ENCODE peak calls at places on chromosomes 11 and 22, in five cellular contexts. U is H54, G is epithelial cell of esophagus, M is T-helper 1 cell, Y is iPS-NIHi11. A is an unnamed sample.

GRCh38 chr11:134684576-134684975 is 272.5 kb upstream of the B3GAT1 start:
- DNase-seq in U (no peak), G (no peak), M (no peak), Y (no peak), A (no peak)

GRCh38 chr11:65224939-65225283 is 36.9 kb upstream of the POLA2 start:
- DNase-seq in U (peak), G (peak), M (no peak), Y (peak), A (no peak)

GRCh38 chr11:109371444-109372176 is 50.4 kb upstream of the C11orf87 start:
- DNase-seq in U (no peak), G (peak), M (no peak), Y (no peak), A (no peak)

GRCh38 chr22:43106302-43106701 is 4.2 kb upstream of the BIK start:
- DNase-seq in U (no peak), G (no peak), M (no peak), Y (no peak), A (no peak)

GRCh38 chr22:42313804-42314581 is 43.5 kb upstream of the TCF20 start:
- DNase-seq in U (peak), G (peak), M (peak), Y (peak), A (peak)

GRCh38 chr11:64409278-64409677 is 50.3 kb downstream of the RPS6KA4 start:
- DNase-seq in U (no peak), G (no peak), M (no peak), Y (no peak), A (no peak)

GRCh38 chr11:47944555-47945128 is 35.7 kb upstream of the PTPRJ start:
- DNase-seq in U (no peak), G (peak), M (no peak), Y (no peak), A (no peak)

GRCh38 chr11:125342281-125342980 is 153.6 kb downstream of the FEZ1 start:
- DNase-seq in U (no peak), G (no peak), M (no peak), Y (no peak), A (no peak)

GRCh38 chr11:12603362-12604088 is 70.7 kb upstream of the TEAD1 start:
- DNase-seq in U (no peak), G (no peak), M (no peak), Y (no peak), A (no peak)

GRCh38 chr11:19316434-19316833 is 75.7 kb upstream of the E2F8 start:
- DNase-seq in U (no peak), G (no peak), M (no peak), Y (no peak), A (no peak)

GRCh38 chr11:33802414-33802950 is 28.2 kb upstream of the FBXO3 start:
- DNase-seq in U (peak), G (peak), M (no peak), Y (peak), A (no peak)

GRCh38 chr22:30694171-30694637 is 470 bp upstream of the OSBP2 start:
- DNase-seq in U (no peak), G (peak), M (peak), Y (peak), A (peak)

GRCh38 chr11:47213985-47214564 is 699 bp upstream of the DDB2 start:
- DNase-seq in U (peak), G (peak), M (peak), Y (peak), A (peak)

GRCh38 chr11:96342131-96342970 is 644 bp downstream of the MAML2 start:
- DNase-seq in U (no peak), G (no peak), M (no peak), Y (no peak), A (no peak)

GRCh38 chr11:17547051-17547577 is at the start of gene OTOG:
- DNase-seq in U (no peak), G (peak), M (no peak), Y (peak), A (no peak)

GRCh38 chr11:36271794-36272409 is 17.3 kb downstream of the COMMD9 start:
- DNase-seq in U (no peak), G (no peak), M (no peak), Y (peak), A (no peak)

GRCh38 chr11:17543574-17544180 is 539 bp downstream of the USH1C start:
- DNase-seq in U (no peak), G (no peak), M (no peak), Y (no peak), A (no peak)

GRCh38 chr22:36775589-36775965 is 342 bp downstream of the IFT27 start:
- DNase-seq in U (no peak), G (no peak), M (peak), Y (no peak), A (peak)

GRCh38 chr22:38858492-38858891 is 13.5 kb downstream of the CBX6 start:
- DNase-seq in U (no peak), G (no peak), M (no peak), Y (no peak), A (no peak)

GRCh38 chr22:45009881-45010531 is at the start of gene PHF21B:
- DNase-seq in U (peak), G (peak), M (no peak), Y (peak), A (no peak)

GRCh38 chr11:101390539-101390938 is 193.3 kb downstream of the TRPC6 start:
- DNase-seq in U (no peak), G (peak), M (no peak), Y (no peak), A (no peak)

GRCh38 chr11:114650661-114651060 is 27.7 kb upstream of the NXPE2 start:
- DNase-seq in U (no peak), G (no peak), M (no peak), Y (no peak), A (no peak)

GRCh38 chr22:22709719-22710445 is 65.5 kb downstream of the GGTLC2 start:
- DNase-seq in U (no peak), G (no peak), M (no peak), Y (peak), A (no peak)

GRCh38 chr22:22749167-22749758 is 104.8 kb downstream of the GGTLC2 start:
- DNase-seq in U (no peak), G (no peak), M (no peak), Y (no peak), A (no peak)

GRCh38 chr22:43094085-43094484 is 4.9 kb upstream of the TTLL1 start:
- DNase-seq in U (no peak), G (peak), M (no peak), Y (no peak), A (no peak)

GRCh38 chr22:23894710-23895598 is 771 bp downstream of the MIF start:
- DNase-seq in U (no peak), G (peak), M (peak), Y (peak), A (peak)

GRCh38 chr11:120773501-120774031 is 250.3 kb upstream of the TBCEL start:
- DNase-seq in U (no peak), G (peak), M (no peak), Y (no peak), A (no peak)